ENCODE peak calls at places on chromosome 12, in five cellular contexts. One of them, this sample, is unnamed.

GRCh38 chr12:98856897-98857540 is 211.9 kb downstream of the APAF1 start:
- DNase-seq in right cardiac atrium: no peak
- DNase-seq in small intestine: no peak
- DNase-seq in iris pigment epithelial cell: peak
- DNase-seq in left cardiac atrium: no peak
- DNase-seq in this sample: no peak

GRCh38 chr12:105825141-105825540 is 313.6 kb downstream of the NUAK1 start:
- DNase-seq in right cardiac atrium: no peak
- DNase-seq in small intestine: no peak
- DNase-seq in iris pigment epithelial cell: no peak
- DNase-seq in left cardiac atrium: no peak
- DNase-seq in this sample: no peak

GRCh38 chr12:53791735-53792326 is 40.1 kb upstream of the CISTR start:
- DNase-seq in right cardiac atrium: no peak
- DNase-seq in small intestine: peak
- DNase-seq in iris pigment epithelial cell: no peak
- DNase-seq in left cardiac atrium: no peak
- DNase-seq in this sample: peak

GRCh38 chr12:127629066-127629820 is 637.7 kb upstream of the TMEM132C start:
- DNase-seq in right cardiac atrium: no peak
- DNase-seq in small intestine: no peak
- DNase-seq in iris pigment epithelial cell: no peak
- DNase-seq in left cardiac atrium: no peak
- DNase-seq in this sample: no peak

GRCh38 chr12:121239704-121240420 is 29.9 kb downstream of the P2RX4 start:
- DNase-seq in right cardiac atrium: no peak
- DNase-seq in small intestine: no peak
- DNase-seq in iris pigment epithelial cell: no peak
- DNase-seq in left cardiac atrium: no peak
- DNase-seq in this sample: no peak

GRCh38 chr12:1013618-1014489 is 22.8 kb downstream of the ERC1 start:
- DNase-seq in right cardiac atrium: peak
- DNase-seq in small intestine: no peak
- DNase-seq in iris pigment epithelial cell: peak
- DNase-seq in left cardiac atrium: no peak
- DNase-seq in this sample: no peak

GRCh38 chr12:56461235-56462159 is 6.9 kb upstream of the SPRYD4 start:
- DNase-seq in right cardiac atrium: no peak
- DNase-seq in small intestine: no peak
- DNase-seq in iris pigment epithelial cell: peak
- DNase-seq in left cardiac atrium: no peak
- DNase-seq in this sample: no peak

GRCh38 chr12:48977290-48978281 is 536 bp upstream of the WNT1 start:
- DNase-seq in right cardiac atrium: peak
- DNase-seq in small intestine: peak
- DNase-seq in iris pigment epithelial cell: no peak
- DNase-seq in left cardiac atrium: peak
- DNase-seq in this sample: peak

GRCh38 chr12:128903231-128903630 is 50.0 kb downstream of the GLT1D1 start:
- DNase-seq in right cardiac atrium: no peak
- DNase-seq in small intestine: no peak
- DNase-seq in iris pigment epithelial cell: no peak
- DNase-seq in left cardiac atrium: no peak
- DNase-seq in this sample: no peak